ENCODE peak calls at places on chromosome 20, in seven cellular contexts. T, Z, G, O, N, F and S are unnamed samples.

GRCh38 chr20:37194616-37195015 is 15.3 kb upstream of the MROH8 start:
- ATAC-seq in T (peak), Z (peak), G (no peak), O (no peak), N (no peak), F (no peak), S (no peak)

GRCh38 chr20:35606127-35606526 is 9.5 kb upstream of the SPAG4 start:
- ATAC-seq in T (no peak), Z (no peak), G (no peak), O (no peak), N (no peak), F (no peak), S (no peak)

GRCh38 chr20:37407573-37408002 is 61.6 kb downstream of the SRC start:
- ATAC-seq in T (no peak), Z (no peak), G (no peak), O (no peak), N (peak), F (peak), S (peak)

GRCh38 chr20:11366660-11367059 is 551.0 kb upstream of the BTBD3 start:
- ATAC-seq in T (no peak), Z (no peak), G (no peak), O (no peak), N (no peak), F (no peak), S (no peak)

GRCh38 chr20:6654490-6655247 is 112.8 kb upstream of the BMP2 start:
- ATAC-seq in T (no peak), Z (no peak), G (no peak), O (no peak), N (no peak), F (no peak), S (no peak)

GRCh38 chr20:41572010-41572572 is 46.1 kb downstream of the CHD6 start:
- ATAC-seq in T (no peak), Z (no peak), G (peak), O (no peak), N (no peak), F (no peak), S (no peak)

GRCh38 chr20:53707341-53708102 is 113.9 kb upstream of the ZNF217 start:
- ATAC-seq in T (peak), Z (no peak), G (no peak), O (peak), N (no peak), F (peak), S (no peak)

GRCh38 chr20:10741060-10741459 is 67.3 kb upstream of the JAG1 start:
- ATAC-seq in T (no peak), Z (no peak), G (no peak), O (no peak), N (no peak), F (no peak), S (peak)

GRCh38 chr20:62426678-62427077 is 661 bp downstream of the RBBP8NL start:
- ATAC-seq in T (no peak), Z (peak), G (peak), O (no peak), N (peak), F (no peak), S (no peak)

GRCh38 chr20:17958326-17959256 is 10.0 kb downstream of the SNX5 start:
- ATAC-seq in T (peak), Z (peak), G (no peak), O (peak), N (peak), F (no peak), S (no peak)

GRCh38 chr20:60586417-60587105 is 628.3 kb downstream of the CDH26 start:
- ATAC-seq in T (no peak), Z (no peak), G (no peak), O (no peak), N (no peak), F (peak), S (peak)

GRCh38 chr20:3383878-3384495 is 23.5 kb downstream of the DNAAF9 start:
- ATAC-seq in T (peak), Z (no peak), G (no peak), O (no peak), N (no peak), F (no peak), S (no peak)

GRCh38 chr20:63224272-63225081 is 8.5 kb upstream of the YTHDF1 start:
- ATAC-seq in T (no peak), Z (peak), G (peak), O (peak), N (peak), F (no peak), S (peak)

GRCh38 chr20:1945134-1945618 is 48.7 kb downstream of the PDYN start:
- ATAC-seq in T (no peak), Z (no peak), G (no peak), O (no peak), N (no peak), F (peak), S (peak)

GRCh38 chr20:37447688-37448087 is 73.4 kb upstream of the NNAT start:
- ATAC-seq in T (no peak), Z (no peak), G (no peak), O (no peak), N (no peak), F (no peak), S (no peak)

GRCh38 chr20:9467995-9468394 is 46.4 kb upstream of the LAMP5 start:
- ATAC-seq in T (peak), Z (no peak), G (peak), O (no peak), N (peak), F (no peak), S (no peak)

GRCh38 chr20:58927490-58928061 is 53.5 kb upstream of the NELFCD start:
- ATAC-seq in T (no peak), Z (peak), G (no peak), O (no peak), N (peak), F (no peak), S (no peak)

GRCh38 chr20:36821964-36822437 is 48.4 kb upstream of the DSN1 start:
- ATAC-seq in T (no peak), Z (peak), G (no peak), O (peak), N (peak), F (peak), S (no peak)

GRCh38 chr20:49399329-49399728 is 83.1 kb downstream of the KCNB1 start:
- ATAC-seq in T (no peak), Z (no peak), G (no peak), O (no peak), N (no peak), F (no peak), S (peak)

GRCh38 chr20:49862607-49863200 is 50.1 kb downstream of the SLC9A8 start:
- ATAC-seq in T (no peak), Z (no peak), G (no peak), O (no peak), N (no peak), F (no peak), S (no peak)

GRCh38 chr20:10077081-10077471 is 42.3 kb downstream of the ANKEF1 start:
- ATAC-seq in T (no peak), Z (no peak), G (peak), O (no peak), N (peak), F (no peak), S (no peak)

GRCh38 chr20:48026981-48027592 is 241.8 kb upstream of the SULF2 start:
- ATAC-seq in T (peak), Z (no peak), G (no peak), O (no peak), N (no peak), F (peak), S (no peak)

GRCh38 chr20:46823753-46824152 is 70.9 kb upstream of the EYA2 start:
- ATAC-seq in T (no peak), Z (no peak), G (no peak), O (no peak), N (no peak), F (no peak), S (no peak)

GRCh38 chr20:35796556-35796955 is 24.7 kb downstream of the PHF20 start:
- ATAC-seq in T (no peak), Z (peak), G (no peak), O (no peak), N (no peak), F (no peak), S (no peak)

GRCh38 chr20:60132827-60133549 is 174.8 kb downstream of the CDH26 start:
- ATAC-seq in T (no peak), Z (no peak), G (no peak), O (no peak), N (no peak), F (no peak), S (no peak)

GRCh38 chr20:49976542-49976941 is 6.2 kb upstream of the SNAI1 start:
- ATAC-seq in T (no peak), Z (no peak), G (no peak), O (no peak), N (peak), F (no peak), S (no peak)

DNA sequence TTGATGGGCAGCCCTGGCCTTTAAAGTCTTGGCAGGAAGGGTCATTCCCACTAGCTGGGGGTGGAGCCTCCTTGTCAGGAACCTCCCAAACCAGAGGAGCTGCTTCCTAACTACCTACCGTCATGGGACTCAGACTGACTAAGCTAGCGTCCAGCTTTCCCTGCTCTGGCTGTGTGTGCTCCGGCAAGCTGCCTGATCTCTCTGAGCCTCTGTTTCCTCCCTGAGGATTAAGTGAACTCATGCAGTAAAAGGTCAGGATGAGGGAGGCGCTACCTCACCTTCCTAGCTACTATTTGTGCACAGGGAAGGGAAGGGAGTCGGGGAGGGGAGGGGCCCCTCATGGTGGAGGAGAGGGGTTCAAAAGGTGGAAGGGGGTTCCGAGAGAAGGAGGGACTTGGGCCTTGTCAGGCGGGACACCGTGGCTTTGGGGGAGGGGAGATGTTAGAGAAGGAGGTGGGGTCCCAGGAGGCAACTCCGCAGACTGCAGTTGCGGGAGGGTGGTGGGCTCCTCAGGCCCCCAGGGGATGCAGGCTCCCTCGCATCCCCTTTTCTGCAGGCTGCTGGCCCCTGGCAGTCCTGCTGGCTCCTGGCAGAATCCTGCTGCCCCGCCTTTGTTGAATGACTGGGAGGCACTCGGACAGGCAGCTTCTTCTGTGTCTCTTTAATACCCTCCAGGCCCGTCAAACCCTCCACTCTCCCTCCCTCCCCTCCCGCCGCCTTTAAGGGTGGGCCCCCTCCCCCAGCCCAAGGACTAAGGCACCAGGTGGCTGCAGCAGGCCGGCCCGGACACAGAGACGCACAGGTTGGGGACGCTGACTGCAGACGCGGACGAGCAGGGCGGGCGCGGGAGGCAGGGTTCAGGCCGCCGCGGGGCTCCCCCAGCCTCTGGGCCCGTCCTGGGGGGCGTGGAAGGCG is 9.6 kb downstream of the DUSP15 start:
- ATAC-seq in T (peak), Z (peak), G (peak), O (peak), N (peak), F (peak), S (peak)
- TF ChIP-seq POLR2AphosphoS5 in T (no peak), Z (no peak), G (no peak), O (no peak), N (no peak), F (no peak), S (no peak)

DNA sequence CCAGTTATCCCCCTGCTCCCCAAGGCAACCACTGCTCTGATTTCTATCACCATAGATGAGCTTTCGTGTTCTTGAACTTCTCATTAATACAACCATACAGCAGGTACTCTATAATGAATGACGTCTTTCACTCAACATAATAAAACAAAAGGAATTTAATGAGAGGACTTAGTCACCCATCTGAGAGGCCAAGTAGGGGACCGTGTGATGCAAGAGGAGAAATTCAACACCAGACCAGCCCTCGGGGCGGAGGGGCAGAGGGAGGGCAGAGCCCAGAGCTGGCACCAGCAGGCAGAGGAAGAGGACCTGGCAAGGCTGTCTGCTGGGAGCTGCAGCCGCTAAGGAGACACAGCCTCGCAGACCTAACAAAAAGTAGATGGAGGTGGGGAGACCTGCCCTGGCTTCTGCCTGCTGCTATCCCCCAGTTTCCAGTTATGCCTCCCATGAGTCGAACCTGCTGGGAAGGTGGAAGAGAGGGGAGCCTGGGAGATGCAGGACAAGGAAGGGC is 13.7 kb downstream of the CCN5 start:
- ATAC-seq in T (no peak), Z (no peak), G (peak), O (peak), N (peak), F (peak), S (peak)
- TF ChIP-seq POLR2AphosphoS5 in T (no peak), Z (no peak), G (peak), O (peak), N (no peak), F (peak), S (peak)

DNA sequence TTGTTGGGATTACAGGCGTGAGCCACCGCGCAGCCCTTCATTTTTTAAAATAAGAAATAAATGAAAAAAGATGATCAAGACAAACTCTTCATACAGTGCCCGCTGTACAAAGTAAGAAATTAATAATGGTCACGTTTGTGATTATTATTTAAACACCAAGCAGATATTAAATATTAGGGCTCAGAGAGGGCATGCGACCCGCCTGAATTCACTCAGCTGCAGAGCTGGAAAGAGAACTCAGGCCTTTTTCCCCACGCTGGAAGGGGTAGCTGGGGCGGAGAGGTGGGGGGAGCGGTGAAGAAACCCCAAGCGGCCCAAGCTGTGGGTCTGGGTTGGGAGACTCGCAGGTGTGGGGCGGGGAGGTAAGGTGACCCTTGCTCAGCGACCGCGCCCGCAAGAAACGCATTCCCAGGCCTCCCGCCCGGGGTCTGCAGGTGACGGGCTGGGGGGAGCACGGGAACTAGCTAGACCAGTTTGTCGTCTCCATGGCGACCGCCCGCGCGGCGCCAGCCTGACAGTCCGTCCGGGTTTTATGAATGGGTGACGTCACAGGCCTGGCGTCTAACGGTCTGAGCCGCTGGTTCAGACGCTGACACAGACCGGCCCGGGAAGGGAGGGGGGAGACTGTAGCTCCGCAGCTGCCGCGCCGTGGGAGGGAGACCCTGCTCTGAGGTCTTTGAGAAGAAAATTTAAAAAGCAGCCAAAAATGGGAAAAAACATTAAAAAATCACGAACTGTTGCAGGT is 1.1 kb upstream of the ID1 start:
- ATAC-seq in T (peak), Z (peak), G (peak), O (peak), N (peak), F (peak), S (peak)
- TF ChIP-seq POLR2AphosphoS5 in T (no peak), Z (peak), G (peak), O (peak), N (peak), F (peak), S (peak)

DNA sequence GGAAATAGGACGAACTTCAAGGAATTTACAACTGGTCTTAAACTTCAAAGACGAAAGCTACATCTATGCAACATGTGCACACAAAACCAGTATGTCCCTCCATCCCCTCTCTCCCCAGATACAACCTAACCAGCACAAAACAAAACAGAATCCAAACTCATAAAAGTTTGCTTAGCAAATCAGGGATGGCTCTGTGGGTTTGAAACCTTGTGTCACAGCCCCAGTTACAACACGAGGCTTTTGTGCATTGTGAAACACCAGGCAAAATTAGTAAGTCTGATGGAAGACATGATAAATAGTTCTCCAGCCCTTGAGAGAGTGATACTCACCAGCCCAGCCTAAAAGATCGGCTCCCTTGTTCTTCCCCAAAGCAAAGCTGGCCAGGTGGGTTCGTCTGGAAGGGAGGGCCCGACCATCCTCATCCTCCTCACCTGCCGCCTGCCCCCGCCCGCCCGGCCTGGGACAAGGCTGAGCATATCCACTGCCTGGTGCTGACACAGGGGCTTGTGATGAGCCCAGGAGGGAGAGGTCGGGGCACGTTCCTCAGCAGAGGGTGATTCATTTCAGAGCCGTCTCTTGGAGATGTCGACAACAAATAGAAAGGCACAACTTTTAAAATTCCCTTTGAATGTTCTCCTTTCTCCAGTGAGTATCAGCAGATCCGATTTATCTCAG is 198.0 kb downstream of the TFAP2C start:
- ATAC-seq in T (no peak), Z (no peak), G (no peak), O (no peak), N (no peak), F (peak), S (peak)
- TF ChIP-seq POLR2AphosphoS5 in T (no peak), Z (no peak), G (no peak), O (no peak), N (no peak), F (no peak), S (no peak)

DNA sequence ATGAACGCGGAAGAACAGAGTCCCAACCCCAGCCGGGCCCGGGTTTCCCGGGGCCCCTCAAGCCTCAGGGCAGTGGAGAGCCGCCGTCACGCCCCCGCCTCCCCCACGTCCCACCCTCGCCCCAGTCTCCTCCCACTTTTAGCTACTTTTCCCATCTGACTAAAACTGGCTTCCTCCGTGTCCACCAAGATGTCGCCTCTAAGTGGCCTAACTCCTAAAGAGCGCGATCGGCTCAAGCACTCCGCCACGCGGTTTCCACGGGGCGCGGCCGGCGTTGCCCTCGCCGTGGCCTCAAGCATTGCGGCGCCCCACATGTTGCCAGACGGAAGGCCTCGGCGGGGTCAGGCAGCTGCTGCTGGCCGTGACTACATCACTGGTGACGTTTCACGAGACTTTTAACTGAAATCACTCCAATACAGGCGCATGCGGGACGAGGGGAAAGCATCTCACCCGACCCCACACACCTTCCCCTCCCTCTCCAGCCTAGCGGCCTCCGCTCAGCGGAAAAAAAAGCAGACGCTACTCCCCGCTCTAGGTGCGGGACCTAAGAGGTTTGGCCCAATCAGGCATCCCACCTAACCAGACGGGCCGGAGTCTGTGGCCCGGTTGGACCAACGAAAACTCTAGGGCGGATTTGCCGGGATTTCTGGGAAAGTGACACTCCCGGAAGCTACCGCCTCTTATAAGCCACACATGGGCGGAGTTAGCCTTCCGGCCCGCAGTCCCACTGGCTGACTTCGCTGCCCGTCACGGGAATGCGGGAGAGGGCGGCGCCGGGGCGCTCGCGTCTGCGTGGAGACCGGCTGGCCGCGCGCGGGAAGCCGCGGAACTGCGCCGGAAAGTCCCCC is at the start of gene NXT1:
- ATAC-seq in T (peak), Z (peak), G (peak), O (peak), N (peak), F (peak), S (peak)
- TF ChIP-seq POLR2AphosphoS5 in T (peak), Z (no peak), G (peak), O (peak), N (peak), F (peak), S (peak)